ENCODE peak calls at places on chromosomes 2 and 18, in nine cellular contexts. H is K562, F is GM23248, K is right lobe of liver, D is uterus, U is tibial artery, V is A549, J is aorta, I is hepatocyte. M is an unnamed sample.
A peak's percentile ranks its signal among the peaks of the same experiment; 100 is the strongest.

GRCh38 chr2:437772-438393 is 150.0 kb upstream of the ALKAL2 start:
- DNase-seq in H (no peak), F (no peak), K (no peak), D (no peak), U (no peak), V (no peak), J (no peak), I (no peak), M (peak; percentile 61)

GRCh38 chr18:55582325-55582724 is 5.7 kb downstream of the TCF4 start:
- DNase-seq in H (no peak), F (no peak), K (no peak), D (no peak), U (no peak), V (no peak), J (no peak), I (no peak), M (no peak)

GRCh38 chr2:240462073-240462703 is 26.7 kb downstream of the GPC1 start:
- DNase-seq in H (no peak), F (no peak), K (peak; percentile 47), D (peak; percentile 12), U (peak; percentile 68), V (no peak), J (peak; percentile 40), I (no peak), M (no peak)

GRCh38 chr2:176613358-176614032 is 344.3 kb downstream of the MTX2 start:
- DNase-seq in H (no peak), F (peak; percentile 61), K (no peak), D (peak; percentile 28), U (no peak), V (no peak), J (no peak), I (peak; percentile 62), M (no peak)

GRCh38 chr18:68500551-68500950 is 214.4 kb downstream of the TMX3 start:
- DNase-seq in H (no peak), F (no peak), K (no peak), D (no peak), U (no peak), V (no peak), J (no peak), I (no peak), M (no peak)

GRCh38 chr2:220162320-220162719 is 534.9 kb downstream of the SLC4A3 start:
- DNase-seq in H (no peak), F (peak; percentile 66), K (no peak), D (no peak), U (no peak), V (no peak), J (no peak), I (no peak), M (no peak)

GRCh38 chr2:230929381-230930148 is 4.5 kb upstream of the GPR55 start:
- DNase-seq in H (no peak), F (no peak), K (peak; percentile 25), D (peak; percentile 11), U (peak; percentile 33), V (no peak), J (no peak), I (no peak), M (no peak)

GRCh38 chr18:24443870-24444269 is 16.6 kb upstream of the HRH4 start:
- DNase-seq in H (no peak), F (no peak), K (no peak), D (no peak), U (no peak), V (no peak), J (no peak), I (no peak), M (no peak)

GRCh38 chr2:217177687-217178086 is 317.8 kb upstream of the TNP1 start:
- DNase-seq in H (no peak), F (no peak), K (no peak), D (no peak), U (no peak), V (no peak), J (no peak), I (no peak), M (no peak)

GRCh38 chr2:54226224-54226623 is 29.8 kb downstream of the TSPYL6 start:
- DNase-seq in H (no peak), F (no peak), K (no peak), D (no peak), U (no peak), V (no peak), J (no peak), I (no peak), M (no peak)

GRCh38 chr2:28576714-28577113 is 80.9 kb downstream of the PLB1 start:
- DNase-seq in H (no peak), F (no peak), K (no peak), D (no peak), U (no peak), V (no peak), J (no peak), I (no peak), M (no peak)

GRCh38 chr2:74975016-74975415 is 16.6 kb downstream of the POLE4 start:
- DNase-seq in H (no peak), F (peak; percentile 8), K (no peak), D (no peak), U (no peak), V (no peak), J (no peak), I (peak; percentile 18), M (no peak)

GRCh38 chr18:58135170-58135569 is 91.1 kb downstream of the NEDD4L start:
- DNase-seq in H (no peak), F (peak; percentile 71), K (no peak), D (no peak), U (no peak), V (no peak), J (no peak), I (no peak), M (no peak)

DNA sequence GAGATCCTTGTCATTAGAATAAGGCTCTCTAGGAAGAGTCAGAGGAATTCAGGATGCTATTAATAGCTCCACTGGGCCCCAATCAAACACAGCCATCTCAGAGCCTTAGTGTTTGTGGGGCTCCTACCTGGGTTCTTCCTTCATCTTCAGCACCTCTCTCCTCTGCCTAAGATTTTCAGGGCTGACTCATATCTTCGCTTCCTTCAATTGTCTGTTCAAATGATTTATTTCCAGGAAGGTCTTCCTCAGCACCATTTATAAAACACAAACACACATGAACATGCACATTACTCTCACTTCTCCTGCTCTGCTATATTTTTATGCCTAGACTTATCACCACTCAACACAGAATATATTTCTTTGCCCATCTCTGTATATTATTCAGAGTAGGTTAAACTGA is 119.5 kb downstream of the COL6A3 start:
- DNase-seq in H (no peak), F (no peak), K (no peak), D (no peak), U (no peak), V (no peak), J (no peak), I (no peak), M (no peak)
- H3K4me1 ChIP-seq in H (no peaks in the 10 kb centered on the region), F (peaks cover 66% of the 10 kb centered on the region), K (no peaks in the 10 kb centered on the region), D (peaks cover 15% of the 10 kb centered on the region), U (no peaks in the 10 kb centered on the region), V (peaks cover 39% of the 10 kb centered on the region), J (no peaks in the 10 kb centered on the region), I (peaks cover 40% of the 10 kb centered on the region), M (peaks cover 31% of the 10 kb centered on the region)

DNA sequence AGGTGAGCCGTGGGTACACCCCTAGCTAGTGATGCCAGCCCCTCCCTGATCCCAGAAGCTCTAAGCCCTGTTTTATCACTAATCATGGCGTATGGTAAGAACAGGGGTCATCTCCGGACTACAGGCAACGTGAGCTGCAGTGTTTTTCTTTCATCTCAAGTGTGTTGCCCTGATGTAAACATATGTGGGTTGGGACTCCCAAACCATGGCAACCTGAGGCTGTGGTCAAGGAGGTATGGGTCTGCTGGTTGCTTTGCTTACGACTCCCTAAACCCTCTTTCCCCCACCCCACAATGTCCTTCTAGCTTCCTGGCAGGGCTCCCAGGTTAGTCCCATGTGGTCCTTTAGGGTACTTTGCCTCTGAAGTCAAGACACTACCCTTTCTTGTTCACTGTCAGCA is 53.6 kb upstream of the AFF3 start:
- DNase-seq in H (no peak), F (no peak), K (no peak), D (no peak), U (no peak), V (no peak), J (no peak), I (no peak), M (no peak)
- H3K4me1 ChIP-seq in H (peaks cover 9% of the 10 kb centered on the region), F (peaks cover 17% of the 10 kb centered on the region), K (no peaks in the 10 kb centered on the region), D (peaks cover 21% of the 10 kb centered on the region), U (no peaks in the 10 kb centered on the region), V (no peaks in the 10 kb centered on the region), J (no peaks in the 10 kb centered on the region), I (peaks cover 47% of the 10 kb centered on the region), M (no peaks in the 10 kb centered on the region)

GRCh38 chr2:68428746-68429145 is 38.3 kb downstream of the FBXO48 start:
- DNase-seq in H (no peak), F (no peak), K (no peak), D (no peak), U (no peak), V (no peak), J (no peak), I (no peak), M (no peak)

GRCh38 chr2:68426446-68426845 is 40.6 kb downstream of the FBXO48 start:
- DNase-seq in H (no peak), F (no peak), K (no peak), D (no peak), U (no peak), V (no peak), J (no peak), I (no peak), M (no peak)

GRCh38 chr2:68428132-68428531 is 39.0 kb downstream of the FBXO48 start:
- DNase-seq in H (no peak), F (no peak), K (no peak), D (no peak), U (no peak), V (no peak), J (no peak), I (no peak), M (no peak)

GRCh38 chr2:68425503-68425902 is 41.6 kb downstream of the FBXO48 start:
- DNase-seq in H (no peak), F (no peak), K (no peak), D (no peak), U (no peak), V (no peak), J (no peak), I (no peak), M (no peak)

DNA sequence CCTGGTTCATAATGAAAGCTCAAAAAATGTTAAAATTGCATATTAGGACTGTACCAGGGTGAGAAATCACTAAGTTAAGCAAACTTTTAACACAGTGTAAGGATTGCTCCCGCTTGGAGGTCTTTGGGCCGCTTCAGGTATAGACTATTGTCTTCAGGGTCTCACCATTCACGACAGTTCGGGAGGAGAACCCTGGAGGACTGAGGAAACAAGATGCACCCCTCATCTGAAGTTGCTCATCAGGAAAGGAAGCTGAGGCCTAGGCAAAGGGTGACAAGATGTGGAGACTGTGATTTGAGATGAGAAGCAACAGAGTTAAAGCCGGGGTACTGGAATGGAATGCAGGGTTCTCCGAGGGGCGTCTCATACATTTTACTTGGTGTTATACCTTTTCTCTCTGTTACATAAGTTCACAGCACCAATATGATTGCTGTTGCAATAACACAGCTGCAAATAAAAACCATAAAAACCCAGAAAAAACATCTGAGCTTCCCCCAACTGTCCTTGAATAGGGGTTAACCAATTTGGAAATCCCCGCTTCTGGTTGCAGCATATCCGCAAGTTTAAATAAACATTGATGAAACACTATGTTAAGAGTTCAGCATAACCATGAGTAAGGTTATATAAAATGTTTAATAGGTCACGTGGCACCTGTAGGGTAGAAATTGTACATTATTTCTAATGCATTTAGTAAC is 40.1 kb downstream of the FBXO48 start:
- DNase-seq in H (no peak), F (no peak), K (no peak), D (no peak), U (no peak), V (peak; percentile 37), J (no peak), I (no peak), M (no peak)
- H3K4me1 ChIP-seq in H (peaks cover 9% of the 10 kb centered on the region), F (no peaks in the 10 kb centered on the region), K (peaks cover 37% of the 10 kb centered on the region), D (no peaks in the 10 kb centered on the region), U (no peaks in the 10 kb centered on the region), V (peaks cover 16% of the 10 kb centered on the region), J (no peaks in the 10 kb centered on the region), I (no peaks in the 10 kb centered on the region), M (no peaks in the 10 kb centered on the region)

GRCh38 chr2:96534131-96534530 is 2.4 kb upstream of the ARID5A start:
- DNase-seq in H (no peak), F (no peak), K (no peak), D (no peak), U (no peak), V (no peak), J (peak; percentile 52), I (no peak), M (no peak)
- H3K4me1 ChIP-seq in H (peaks cover 35% of the 10 kb centered on the region), F (peaks cover 43% of the 10 kb centered on the region), K (no peaks in the 10 kb centered on the region), D (peaks cover 37% of the 10 kb centered on the region), U (peaks cover 10% of the 10 kb centered on the region), V (peaks cover 33% of the 10 kb centered on the region), J (peaks cover 4% of the 10 kb centered on the region), I (peaks cover 32% of the 10 kb centered on the region), M (peaks cover 36% of the 10 kb centered on the region)

M was measured in PC-9.